ENCODE peak calls at places on chromosomes 13 and 19, in seven cellular contexts. Q is stimulated activated CD8-positive, alpha-beta memory T cell treated with anti-CD3 and anti-CD28 coated beads, Interleukin-4, amount 100 ng/mL, for 24 hours; O is colonic mucosa; H is Caki2; J is A172; N is mesendoderm; F is activated CD4-positive, alpha-beta memory T cell treated with anti-CD3 and anti-CD28 coated beads, Interleukin-2, amount 10 ng/mL, durations not matched to agents 7 days and 5 days. C is an unnamed sample.

GRCh38 chr13:104737713-104738112 is 1671.5 kb upstream of the SLC10A2 start:
- DNase-seq in O (no peak), F (no peak), H (no peak), Q (no peak), N (no peak), J (no peak), C (no peak)

GRCh38 chr13:113548171-113548641 is 36.3 kb upstream of the TFDP1 start:
- DNase-seq in O (peak; percentile 15), F (no peak), H (no peak), Q (no peak), J (no peak), N (no peak), C (peak; percentile 34)

GRCh38 chr13:60329221-60329983 is 67.6 kb upstream of the TDRD3 start:
- DNase-seq in Q (no peak), N (peak; percentile 84), H (peak; percentile 27), J (peak; percentile 23), O (peak; percentile 42), F (peak; percentile 25), C (no peak)

GRCh38 chr19:27780367-27781065 is 1432.4 kb downstream of the UQCRFS1 start:
- DNase-seq in Q (no peak), F (no peak), H (no peak), N (no peak), J (no peak), O (no peak), C (no peak)

GRCh38 chr13:93029536-93029935 is 197.1 kb upstream of the GPC6 start:
- DNase-seq in Q (no peak), H (no peak), F (no peak), J (no peak), O (no peak), N (no peak), C (no peak)

GRCh38 chr13:27928805-27929753 is 9.3 kb downstream of the PDX1 start:
- DNase-seq in F (no peak), J (no peak), O (no peak), H (no peak), N (no peak), Q (no peak), C (no peak)

GRCh38 chr13:46332772-46333171 is 54.3 kb downstream of the RUBCNL start:
- DNase-seq in H (no peak), J (no peak), O (no peak), F (no peak), Q (no peak), N (no peak), C (no peak)

GRCh38 chr19:19540707-19541515 is 2.8 kb downstream of the CILP2 start:
- DNase-seq in O (peak; percentile 79), Q (peak; percentile 53), F (peak; percentile 78), N (peak; percentile 93), J (peak; percentile 34), H (no peak), C (no peak)

GRCh38 chr13:85236431-85236830 is 562.8 kb downstream of the SLITRK6 start:
- DNase-seq in N (no peak), J (peak; percentile 10), H (peak; percentile 5), O (no peak), Q (no peak), F (no peak), C (no peak)

GRCh38 chr13:40116008-40116407 is 460.5 kb downstream of the COG6 start:
- DNase-seq in H (peak; percentile 86), Q (no peak), F (peak; percentile 71), N (peak; percentile 82), J (peak; percentile 79), O (peak; percentile 75), C (no peak)

GRCh38 chr19:18233224-18233825 is 7.1 kb upstream of the PDE4C start:
- DNase-seq in H (peak; percentile 51), O (peak; percentile 52), J (no peak), Q (peak; percentile 31), N (no peak), F (peak; percentile 66), C (no peak)

GRCh38 chr19:55687281-55688172 is 12.5 kb downstream of the EPN1 start:
- DNase-seq in O (peak; percentile 83), J (no peak), N (no peak), F (no peak), H (no peak), Q (no peak), C (no peak)

GRCh38 chr13:28337196-28338045 is 157.5 kb downstream of the FLT1 start:
- DNase-seq in J (peak; percentile 86), N (no peak), O (no peak), H (no peak), Q (no peak), F (no peak), C (no peak)

C was measured in dorsolateral prefrontal cortex.